ENCODE peak calls at places on chromosomes 2 and 18, in seven cellular contexts. Z is SK-N-SH; V is NCI-H1092; D is activated T-helper 1 cell treated with anti-CD3 and anti-CD28 coated beads, Interleukin-2, amount 50 U/mL, for 16 hours; T is RKO; N is T-helper 1 cell; L is B cell. Y is an unnamed sample.

GRCh38 chr2:158745067-158745865 is 49.9 kb upstream of the DAPL1 start:
- DNase-seq in L (no peak), V (peak), T (peak), Z (peak), D (no peak), N (peak), Y (peak)

GRCh38 chr2:210363876-210364275 is 48.9 kb upstream of the MYL1 start:
- DNase-seq in D (no peak), V (no peak), Z (no peak), T (no peak), L (no peak), N (no peak), Y (no peak)

GRCh38 chr2:60756097-60757087 is at the start of gene PAPOLG:
- DNase-seq in L (peak), Z (peak), T (peak), D (peak), N (peak), V (peak), Y (peak)

GRCh38 chr18:51066273-51066672 is 36.3 kb downstream of the SMAD4 start:
- DNase-seq in T (no peak), D (no peak), L (no peak), V (no peak), N (no peak), Z (no peak), Y (no peak)

GRCh38 chr18:35324926-35325655 is 19.1 kb downstream of the ZNF24 start:
- DNase-seq in Z (no peak), D (no peak), L (no peak), N (no peak), V (no peak), T (no peak), Y (no peak)

GRCh38 chr2:215601990-215602721 is 166.3 kb upstream of the FN1 start:
- DNase-seq in Z (no peak), D (no peak), T (no peak), N (no peak), V (no peak), L (no peak), Y (peak)

GRCh38 chr2:19312949-19313348 is 45.5 kb downstream of the OSR1 start:
- DNase-seq in N (no peak), V (no peak), Z (peak), D (no peak), T (peak), L (no peak), Y (peak)

GRCh38 chr18:6994053-6994452 is 123.5 kb downstream of the LAMA1 start:
- DNase-seq in D (no peak), V (no peak), T (no peak), N (no peak), Z (no peak), L (no peak), Y (no peak)

GRCh38 chr2:85308951-85309555 is 18.7 kb downstream of the TGOLN2 start:
- DNase-seq in D (no peak), T (no peak), V (peak), Z (peak), L (no peak), N (no peak), Y (peak)

GRCh38 chr2:186093168-186093567 is 354.6 kb downstream of the FSIP2 start:
- DNase-seq in V (no peak), T (no peak), N (no peak), Z (no peak), D (no peak), L (no peak), Y (peak)

GRCh38 chr2:111031546-111032484 is 88.9 kb upstream of the BCL2L11 start:
- DNase-seq in Z (no peak), N (no peak), V (no peak), D (no peak), T (no peak), L (no peak), Y (no peak)

GRCh38 chr2:232857158-232857563 is 12.9 kb upstream of the SNORC start:
- DNase-seq in N (no peak), T (no peak), V (no peak), Z (no peak), D (no peak), L (no peak), Y (no peak)

GRCh38 chr18:12034241-12035100 is 53.2 kb downstream of the IMPA2 start:
- DNase-seq in Z (no peak), T (no peak), N (no peak), V (no peak), D (no peak), L (no peak), Y (no peak)

GRCh38 chr2:214034417-214034816 is 376.4 kb upstream of the VWC2L start:
- DNase-seq in N (no peak), V (no peak), D (no peak), L (no peak), T (no peak), Z (no peak), Y (no peak)

GRCh38 chr2:46845542-46846453 is 69.8 kb downstream of the MCFD2 start:
- DNase-seq in L (no peak), T (no peak), Z (no peak), N (no peak), V (no peak), D (no peak), Y (no peak)

GRCh38 chr18:44309185-44309584 is 371.5 kb upstream of the SETBP1 start:
- DNase-seq in V (no peak), N (no peak), D (no peak), T (no peak), L (no peak), Z (no peak), Y (peak)

GRCh38 chr2:47272031-47272864 is 117.1 kb upstream of the STPG4 start:
- DNase-seq in D (peak), N (peak), Z (peak), L (peak), T (peak), V (peak), Y (peak)

GRCh38 chr2:130355578-130356431 is at the start of gene PTPN18:
- DNase-seq in T (peak), D (no peak), V (peak), N (peak), L (peak), Z (peak), Y (peak)

GRCh38 chr2:121284424-121285076 is 452 bp downstream of the TFCP2L1 start:
- DNase-seq in N (no peak), V (no peak), Z (peak), T (peak), L (peak), D (no peak), Y (no peak)

GRCh38 chr2:7165736-7166135 is 248.5 kb downstream of the RNF144A start:
- DNase-seq in Z (no peak), N (no peak), D (no peak), L (no peak), T (no peak), V (no peak), Y (no peak)

GRCh38 chr2:11829947-11830707 is 83.7 kb downstream of the LPIN1 start:
- DNase-seq in T (peak), L (peak), N (peak), V (peak), D (no peak), Z (peak), Y (peak)

GRCh38 chr2:160372585-160372984 is 121.0 kb downstream of the RBMS1 start:
- DNase-seq in V (no peak), T (no peak), Z (no peak), N (no peak), L (no peak), D (no peak), Y (peak)

GRCh38 chr2:7904319-7904718 is 777.5 kb upstream of the ID2 start:
- DNase-seq in N (no peak), D (no peak), L (no peak), V (no peak), T (no peak), Z (no peak), Y (no peak)

GRCh38 chr2:68692511-68692910 is 42.1 kb upstream of the ARHGAP25 start:
- DNase-seq in T (no peak), Z (no peak), L (no peak), D (no peak), N (no peak), V (no peak), Y (no peak)

GRCh38 chr2:10141736-10142639 is 19.4 kb downstream of the RRM2 start:
- DNase-seq in L (no peak), N (no peak), D (no peak), Z (peak), T (no peak), V (no peak), Y (peak)

Y was measured in lung microvascular endothelial cell.